ENCODE peak calls at places on chromosome 2, in nine cellular contexts. J, S, H, F, W, K, G, V and Z are unnamed samples.

GRCh38 chr2:46392561-46393351 is 86.6 kb upstream of the TMEM247 start:
- DNase-seq in J (no peak), S (no peak), H (no peak), F (no peak), W (no peak), K (no peak), G (no peak), V (no peak), Z (no peak)

GRCh38 chr2:140998577-140998976 is 1132.2 kb downstream of the LRP1B start:
- DNase-seq in J (no peak), S (no peak), H (no peak), F (no peak), W (no peak), K (no peak), G (no peak), V (no peak), Z (no peak)

GRCh38 chr2:152222975-152223638 is 47.5 kb upstream of the STAM2 start:
- DNase-seq in J (peak), S (no peak), H (peak), F (peak), W (peak), K (no peak), G (peak), V (no peak), Z (no peak)

GRCh38 chr2:1219901-1220691 is 193.2 kb upstream of the TPO start:
- DNase-seq in J (no peak), S (no peak), H (no peak), F (no peak), W (no peak), K (no peak), G (no peak), V (no peak), Z (no peak)

GRCh38 chr2:26542676-26543505 is 65.0 kb upstream of the OTOF start:
- DNase-seq in J (no peak), S (no peak), H (no peak), F (peak), W (no peak), K (no peak), G (no peak), V (no peak), Z (no peak)

GRCh38 chr2:1659951-1660565 is 84.3 kb downstream of the PXDN start:
- DNase-seq in J (no peak), S (no peak), H (no peak), F (no peak), W (no peak), K (no peak), G (no peak), V (no peak), Z (no peak)

GRCh38 chr2:154709215-154709614 is 10.7 kb downstream of the KCNJ3 start:
- DNase-seq in J (no peak), S (no peak), H (no peak), F (no peak), W (no peak), K (no peak), G (no peak), V (no peak), Z (no peak)

GRCh38 chr2:45009928-45010705 is 865 bp upstream of the SIX2 start:
- DNase-seq in J (no peak), S (peak), H (no peak), F (no peak), W (peak), K (no peak), G (peak), V (no peak), Z (no peak)

GRCh38 chr2:216350214-216350789 is 22.0 kb downstream of the MARCHF4 start:
- DNase-seq in J (no peak), S (no peak), H (no peak), F (no peak), W (no peak), K (no peak), G (no peak), V (no peak), Z (no peak)

GRCh38 chr2:124027182-124027581 is 2.1 kb downstream of the CNTNAP5 start:
- DNase-seq in J (peak), S (peak), H (peak), F (peak), W (no peak), K (peak), G (peak), V (no peak), Z (no peak)

GRCh38 chr2:219452361-219453317 is 18.0 kb downstream of the SPEG start:
- DNase-seq in J (no peak), S (peak), H (no peak), F (peak), W (peak), K (no peak), G (no peak), V (no peak), Z (no peak)

GRCh38 chr2:100818606-100819364 is 1.2 kb upstream of the NPAS2 start:
- DNase-seq in J (no peak), S (peak), H (no peak), F (peak), W (peak), K (no peak), G (no peak), V (no peak), Z (no peak)

GRCh38 chr2:156818944-156819343 is 382.8 kb downstream of the GPD2 start:
- DNase-seq in J (no peak), S (no peak), H (no peak), F (no peak), W (no peak), K (no peak), G (no peak), V (no peak), Z (no peak)

GRCh38 chr2:237744613-237745249 is 53.8 kb upstream of the RBM44 start:
- DNase-seq in J (peak), S (no peak), H (no peak), F (peak), W (peak), K (peak), G (peak), V (peak), Z (peak)

GRCh38 chr2:217710218-217710565 is 292.6 kb downstream of the TNS1 start:
- DNase-seq in J (no peak), S (no peak), H (no peak), F (no peak), W (no peak), K (no peak), G (no peak), V (no peak), Z (no peak)

GRCh38 chr2:119223521-119224390 is at the start of gene STEAP3:
- DNase-seq in J (peak), S (no peak), H (no peak), F (peak), W (peak), K (peak), G (peak), V (no peak), Z (no peak)

GRCh38 chr2:60973705-60974104 is 43.8 kb upstream of the PEX13 start:
- DNase-seq in J (no peak), S (no peak), H (no peak), F (no peak), W (no peak), K (no peak), G (no peak), V (no peak), Z (no peak)